ENCODE peak calls at places on chromosomes 2 and 18, in ten cellular contexts. One of them, this sample, is unnamed.

GRCh38 chr18:2274613-2275012 is 296.7 kb downstream of the METTL4 start:
- DNase-seq in left ventricle myocardium inferior: no peak
- DNase-seq in thoracic aorta: no peak
- DNase-seq in GM23338: no peak
- DNase-seq in aorta: no peak
- DNase-seq in PC-3: no peak
- DNase-seq in Peyer's patch: no peak
- DNase-seq in coronary artery: no peak
- DNase-seq in stomach: no peak
- DNase-seq in OCI-LY7: no peak
- DNase-seq in this sample: no peak

GRCh38 chr2:207182916-207183315 is 17.2 kb upstream of the KLF7 start:
- DNase-seq in left ventricle myocardium inferior: no peak
- DNase-seq in thoracic aorta: no peak
- DNase-seq in GM23338: no peak
- DNase-seq in aorta: no peak
- DNase-seq in PC-3: peak; percentile 38
- DNase-seq in Peyer's patch: no peak
- DNase-seq in coronary artery: no peak
- DNase-seq in stomach: no peak
- DNase-seq in OCI-LY7: no peak
- DNase-seq in this sample: no peak

GRCh38 chr2:109162999-109163398 is 34.0 kb downstream of the SH3RF3 start:
- DNase-seq in left ventricle myocardium inferior: peak; percentile 64
- DNase-seq in thoracic aorta: peak; percentile 75
- DNase-seq in GM23338: no peak
- DNase-seq in aorta: peak; percentile 89
- DNase-seq in PC-3: no peak
- DNase-seq in Peyer's patch: no peak
- DNase-seq in coronary artery: peak; percentile 86
- DNase-seq in stomach: peak; percentile 76
- DNase-seq in OCI-LY7: no peak
- DNase-seq in this sample: no peak

GRCh38 chr2:123363076-123363475 is 662.0 kb upstream of the CNTNAP5 start:
- DNase-seq in left ventricle myocardium inferior: no peak
- DNase-seq in thoracic aorta: no peak
- DNase-seq in GM23338: no peak
- DNase-seq in aorta: no peak
- DNase-seq in PC-3: no peak
- DNase-seq in Peyer's patch: no peak
- DNase-seq in coronary artery: no peak
- DNase-seq in stomach: no peak
- DNase-seq in OCI-LY7: no peak
- DNase-seq in this sample: peak; percentile 11

GRCh38 chr2:134758632-134759031 is 39.8 kb upstream of the TMEM163 start:
- DNase-seq in left ventricle myocardium inferior: no peak
- DNase-seq in thoracic aorta: no peak
- DNase-seq in GM23338: no peak
- DNase-seq in aorta: no peak
- DNase-seq in PC-3: no peak
- DNase-seq in Peyer's patch: no peak
- DNase-seq in coronary artery: no peak
- DNase-seq in stomach: no peak
- DNase-seq in OCI-LY7: peak; percentile 62
- DNase-seq in this sample: no peak

GRCh38 chr2:29462293-29462692 is 347.1 kb downstream of the CLIP4 start:
- DNase-seq in left ventricle myocardium inferior: no peak
- DNase-seq in thoracic aorta: no peak
- DNase-seq in GM23338: no peak
- DNase-seq in aorta: no peak
- DNase-seq in PC-3: peak; percentile 85
- DNase-seq in Peyer's patch: no peak
- DNase-seq in coronary artery: no peak
- DNase-seq in stomach: no peak
- DNase-seq in OCI-LY7: no peak
- DNase-seq in this sample: no peak

GRCh38 chr2:200733713-200734198 is 78.0 kb upstream of the BZW1 start:
- DNase-seq in left ventricle myocardium inferior: no peak
- DNase-seq in thoracic aorta: no peak
- DNase-seq in GM23338: no peak
- DNase-seq in aorta: no peak
- DNase-seq in PC-3: no peak
- DNase-seq in Peyer's patch: no peak
- DNase-seq in coronary artery: no peak
- DNase-seq in stomach: no peak
- DNase-seq in OCI-LY7: no peak
- DNase-seq in this sample: no peak

GRCh38 chr2:228063558-228063957 is 117.9 kb downstream of the SPHKAP start:
- DNase-seq in left ventricle myocardium inferior: no peak
- DNase-seq in thoracic aorta: no peak
- DNase-seq in GM23338: no peak
- DNase-seq in aorta: no peak
- DNase-seq in PC-3: no peak
- DNase-seq in Peyer's patch: no peak
- DNase-seq in coronary artery: no peak
- DNase-seq in stomach: no peak
- DNase-seq in OCI-LY7: no peak
- DNase-seq in this sample: no peak

DNA sequence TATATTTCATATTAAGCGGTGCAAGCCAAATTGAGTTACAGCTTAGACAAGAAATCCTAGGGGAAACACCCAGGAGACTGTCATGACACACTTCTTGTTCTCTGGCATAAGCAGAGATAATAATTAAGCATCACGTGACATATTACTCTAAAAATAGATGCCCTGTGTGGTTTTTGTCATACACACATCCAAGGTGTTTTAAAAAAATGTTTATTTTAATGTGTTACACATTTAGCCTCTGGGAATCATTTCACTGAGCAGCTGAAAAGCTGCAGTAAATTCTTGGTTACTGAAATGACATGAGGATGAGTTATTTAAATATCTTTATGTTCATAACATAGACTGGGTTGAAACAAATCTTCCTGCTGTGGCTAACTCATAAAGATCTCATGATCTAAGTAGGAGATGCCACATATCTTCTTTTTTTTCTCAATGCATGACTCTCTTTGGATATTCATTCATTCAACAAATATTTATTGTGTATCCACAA is 38.0 kb upstream of the ERMN start:
- DNase-seq in left ventricle myocardium inferior: no peak
- DNase-seq in thoracic aorta: no peak
- DNase-seq in GM23338: no peak
- DNase-seq in aorta: no peak
- DNase-seq in PC-3: no peak
- DNase-seq in Peyer's patch: no peak
- DNase-seq in coronary artery: no peak
- DNase-seq in stomach: no peak
- DNase-seq in OCI-LY7: no peak
- DNase-seq in this sample: no peak
- H3K27ac ChIP-seq in left ventricle myocardium inferior: no peak overlapping the region
- H3K27ac ChIP-seq in thoracic aorta: no peak overlapping the region
- H3K27ac ChIP-seq in GM23338: no peak overlapping the region
- H3K27ac ChIP-seq in aorta: no peak overlapping the region
- H3K27ac ChIP-seq in PC-3: no peak overlapping the region
- H3K27ac ChIP-seq in Peyer's patch: no peak overlapping the region
- H3K27ac ChIP-seq in coronary artery: no peak overlapping the region
- H3K27ac ChIP-seq in stomach: no peak overlapping the region
- H3K27ac ChIP-seq in OCI-LY7: no peak overlapping the region
- H3K27ac ChIP-seq in this sample: no peak overlapping the region

GRCh38 chr2:28340312-28341202 is 52.1 kb upstream of the FOSL2 start:
- DNase-seq in left ventricle myocardium inferior: no peak
- DNase-seq in thoracic aorta: no peak
- DNase-seq in GM23338: no peak
- DNase-seq in aorta: peak; percentile 51
- DNase-seq in PC-3: no peak
- DNase-seq in Peyer's patch: peak; percentile 46
- DNase-seq in coronary artery: no peak
- DNase-seq in stomach: peak; percentile 52
- DNase-seq in OCI-LY7: no peak
- DNase-seq in this sample: no peak

GRCh38 chr2:28342081-28342967 is 50.3 kb upstream of the FOSL2 start:
- DNase-seq in left ventricle myocardium inferior: peak; percentile 62
- DNase-seq in thoracic aorta: peak; percentile 62
- DNase-seq in GM23338: no peak
- DNase-seq in aorta: peak; percentile 89
- DNase-seq in PC-3: peak; percentile 33
- DNase-seq in Peyer's patch: peak; percentile 49
- DNase-seq in coronary artery: peak; percentile 92
- DNase-seq in stomach: peak; percentile 54
- DNase-seq in OCI-LY7: no peak
- DNase-seq in this sample: no peak

GRCh38 chr2:28343184-28343942 is 49.3 kb upstream of the FOSL2 start:
- DNase-seq in left ventricle myocardium inferior: peak; percentile 4
- DNase-seq in thoracic aorta: no peak
- DNase-seq in GM23338: no peak
- DNase-seq in aorta: no peak
- DNase-seq in PC-3: no peak
- DNase-seq in Peyer's patch: no peak
- DNase-seq in coronary artery: no peak
- DNase-seq in stomach: no peak
- DNase-seq in OCI-LY7: no peak
- DNase-seq in this sample: no peak

GRCh38 chr2:28339516-28340175 is 53.0 kb upstream of the FOSL2 start:
- DNase-seq in left ventricle myocardium inferior: no peak
- DNase-seq in thoracic aorta: no peak
- DNase-seq in GM23338: no peak
- DNase-seq in aorta: peak; percentile 71
- DNase-seq in PC-3: no peak
- DNase-seq in Peyer's patch: peak; percentile 43
- DNase-seq in coronary artery: no peak
- DNase-seq in stomach: no peak
- DNase-seq in OCI-LY7: no peak
- DNase-seq in this sample: no peak

GRCh38 chr2:28341208-28341891 is 51.3 kb upstream of the FOSL2 start:
- DNase-seq in left ventricle myocardium inferior: no peak
- DNase-seq in thoracic aorta: no peak
- DNase-seq in GM23338: no peak
- DNase-seq in aorta: peak; percentile 46
- DNase-seq in PC-3: no peak
- DNase-seq in Peyer's patch: no peak
- DNase-seq in coronary artery: no peak
- DNase-seq in stomach: no peak
- DNase-seq in OCI-LY7: no peak
- DNase-seq in this sample: no peak
- H3K27ac ChIP-seq in left ventricle myocardium inferior: peak overlapping the region; percentile 79
- H3K27ac ChIP-seq in thoracic aorta: no peak overlapping the region
- H3K27ac ChIP-seq in GM23338: no peak overlapping the region
- H3K27ac ChIP-seq in aorta: no peak overlapping the region
- H3K27ac ChIP-seq in PC-3: no peak overlapping the region
- H3K27ac ChIP-seq in Peyer's patch: peak overlapping the region; percentile 19
- H3K27ac ChIP-seq in coronary artery: peak overlapping the region; percentile 84
- H3K27ac ChIP-seq in stomach: peak overlapping the region; percentile 82
- H3K27ac ChIP-seq in OCI-LY7: no peak overlapping the region
- H3K27ac ChIP-seq in this sample: no peak overlapping the region

GRCh38 chr2:120762341-120763061 is 26.8 kb downstream of the GLI2 start:
- DNase-seq in left ventricle myocardium inferior: no peak
- DNase-seq in thoracic aorta: no peak
- DNase-seq in GM23338: no peak
- DNase-seq in aorta: peak; percentile 34
- DNase-seq in PC-3: no peak
- DNase-seq in Peyer's patch: peak; percentile 24
- DNase-seq in coronary artery: peak; percentile 68
- DNase-seq in stomach: no peak
- DNase-seq in OCI-LY7: no peak
- DNase-seq in this sample: no peak

GRCh38 chr2:120763516-120763915 is 27.8 kb downstream of the GLI2 start:
- DNase-seq in left ventricle myocardium inferior: no peak
- DNase-seq in thoracic aorta: no peak
- DNase-seq in GM23338: no peak
- DNase-seq in aorta: peak; percentile 81
- DNase-seq in PC-3: no peak
- DNase-seq in Peyer's patch: peak; percentile 50
- DNase-seq in coronary artery: peak; percentile 77
- DNase-seq in stomach: no peak
- DNase-seq in OCI-LY7: no peak
- DNase-seq in this sample: no peak

GRCh38 chr2:120761164-120761861 is 25.6 kb downstream of the GLI2 start:
- DNase-seq in left ventricle myocardium inferior: no peak
- DNase-seq in thoracic aorta: no peak
- DNase-seq in GM23338: no peak
- DNase-seq in aorta: peak; percentile 61
- DNase-seq in PC-3: no peak
- DNase-seq in Peyer's patch: peak; percentile 30
- DNase-seq in coronary artery: peak; percentile 52
- DNase-seq in stomach: no peak
- DNase-seq in OCI-LY7: no peak
- DNase-seq in this sample: no peak

GRCh38 chr2:120760446-120761135 is 24.9 kb downstream of the GLI2 start:
- DNase-seq in left ventricle myocardium inferior: peak; percentile 63
- DNase-seq in thoracic aorta: no peak
- DNase-seq in GM23338: no peak
- DNase-seq in aorta: peak; percentile 86
- DNase-seq in PC-3: no peak
- DNase-seq in Peyer's patch: peak; percentile 21
- DNase-seq in coronary artery: peak; percentile 74
- DNase-seq in stomach: no peak
- DNase-seq in OCI-LY7: no peak
- DNase-seq in this sample: no peak

DNA sequence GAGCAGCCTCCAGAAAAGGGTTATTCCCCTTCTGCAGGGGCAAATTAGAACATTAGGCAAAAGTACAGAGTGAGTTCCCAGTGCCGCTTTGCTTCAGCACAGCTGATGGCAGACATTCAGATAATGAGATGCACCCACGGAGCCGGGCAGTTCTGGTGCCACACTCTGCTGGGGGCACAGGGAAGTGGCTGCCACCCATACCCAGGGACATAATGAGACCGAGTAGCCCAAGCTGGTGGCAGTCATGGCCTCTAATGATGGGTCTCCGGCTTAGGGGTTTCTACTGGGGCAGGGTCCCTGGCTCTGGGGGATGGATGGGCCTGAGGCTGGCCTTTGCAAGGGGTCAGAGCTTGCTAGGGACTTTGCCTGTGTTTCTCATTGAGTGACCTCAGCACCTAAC is 26.2 kb downstream of the GLI2 start:
- DNase-seq in left ventricle myocardium inferior: no peak
- DNase-seq in thoracic aorta: no peak
- DNase-seq in GM23338: no peak
- DNase-seq in aorta: peak; percentile 72
- DNase-seq in PC-3: no peak
- DNase-seq in Peyer's patch: peak; percentile 22
- DNase-seq in coronary artery: no peak
- DNase-seq in stomach: no peak
- DNase-seq in OCI-LY7: no peak
- DNase-seq in this sample: no peak
- H3K27ac ChIP-seq in left ventricle myocardium inferior: no peak overlapping the region
- H3K27ac ChIP-seq in thoracic aorta: no peak overlapping the region
- H3K27ac ChIP-seq in GM23338: no peak overlapping the region
- H3K27ac ChIP-seq in aorta: no peak overlapping the region
- H3K27ac ChIP-seq in PC-3: no peak overlapping the region
- H3K27ac ChIP-seq in Peyer's patch: no peak overlapping the region
- H3K27ac ChIP-seq in coronary artery: no peak overlapping the region
- H3K27ac ChIP-seq in stomach: no peak overlapping the region
- H3K27ac ChIP-seq in OCI-LY7: no peak overlapping the region
- H3K27ac ChIP-seq in this sample: no peak overlapping the region

DNA sequence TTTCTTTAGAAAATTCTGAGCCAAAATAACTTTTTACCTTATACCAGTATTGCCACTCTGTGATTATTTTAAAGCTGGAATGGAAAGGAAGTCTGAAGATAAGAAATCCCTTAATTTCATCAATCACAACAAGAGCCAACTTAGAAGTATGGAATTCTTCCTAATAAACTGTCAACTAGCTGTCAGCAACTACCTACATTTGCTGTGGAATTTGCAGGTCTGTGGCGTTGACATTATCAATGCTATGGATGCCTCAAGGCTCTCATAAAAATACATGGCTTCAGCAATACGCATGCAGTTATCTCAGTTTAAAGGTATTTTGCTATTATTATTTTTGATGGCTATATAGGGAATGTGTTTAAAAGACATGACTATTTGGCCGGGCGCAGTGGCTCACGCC is 108.5 kb downstream of the ABCA12 start:
- DNase-seq in left ventricle myocardium inferior: no peak
- DNase-seq in thoracic aorta: no peak
- DNase-seq in GM23338: no peak
- DNase-seq in aorta: no peak
- DNase-seq in PC-3: no peak
- DNase-seq in Peyer's patch: no peak
- DNase-seq in coronary artery: no peak
- DNase-seq in stomach: no peak
- DNase-seq in OCI-LY7: no peak
- DNase-seq in this sample: no peak
- H3K27ac ChIP-seq in left ventricle myocardium inferior: no peak overlapping the region
- H3K27ac ChIP-seq in thoracic aorta: no peak overlapping the region
- H3K27ac ChIP-seq in GM23338: no peak overlapping the region
- H3K27ac ChIP-seq in aorta: no peak overlapping the region
- H3K27ac ChIP-seq in PC-3: no peak overlapping the region
- H3K27ac ChIP-seq in Peyer's patch: no peak overlapping the region
- H3K27ac ChIP-seq in coronary artery: no peak overlapping the region
- H3K27ac ChIP-seq in stomach: no peak overlapping the region
- H3K27ac ChIP-seq in OCI-LY7: no peak overlapping the region
- H3K27ac ChIP-seq in this sample: no peak overlapping the region